ENCODE peak calls at places on chromosomes 2 and 18, in four cellular contexts. I, D, Y and E are unnamed samples.

GRCh38 chr2:201157694-201158093 is 25.2 kb upstream of the CASP10 start:
- ATAC-seq in I (no peak), D (peak), Y (peak), E (peak)

GRCh38 chr18:34806527-34806926 is 96.4 kb downstream of the DTNA start:
- ATAC-seq in I (no peak), D (peak), Y (no peak), E (no peak)

GRCh38 chr2:24102677-24103076 is 18.0 kb upstream of the TP53I3 start:
- ATAC-seq in I (no peak), D (no peak), Y (no peak), E (no peak)

GRCh38 chr2:227033471-227034148 is 130.4 kb downstream of the COL4A4 start:
- ATAC-seq in I (no peak), D (peak), Y (peak), E (peak)

GRCh38 chr2:130756041-130756720 is 841 bp downstream of the AMER3 start:
- ATAC-seq in I (peak), D (peak), Y (peak), E (no peak)

GRCh38 chr2:151771599-151772358 is 37.5 kb upstream of the NEB start:
- ATAC-seq in I (no peak), D (peak), Y (no peak), E (no peak)

GRCh38 chr2:71417300-71418202 is 35.8 kb upstream of the DYSF start:
- ATAC-seq in I (no peak), D (no peak), Y (no peak), E (peak)

GRCh38 chr2:121088251-121089004 is 196.6 kb downstream of the TFCP2L1 start:
- ATAC-seq in I (no peak), D (peak), Y (no peak), E (no peak)

GRCh38 chr2:66698879-66699278 is 264.0 kb downstream of the MEIS1 start:
- ATAC-seq in I (no peak), D (no peak), Y (no peak), E (no peak)

GRCh38 chr18:46424898-46425297 is 232.1 kb downstream of the LOXHD1 start:
- ATAC-seq in I (no peak), D (peak), Y (peak), E (no peak)

GRCh38 chr2:144404621-144405312 is 115.2 kb downstream of the ZEB2 start:
- ATAC-seq in I (no peak), D (no peak), Y (no peak), E (no peak)

GRCh38 chr2:189522435-189523151 is 58.0 kb downstream of the SLC40A1 start:
- ATAC-seq in I (no peak), D (peak), Y (no peak), E (no peak)

GRCh38 chr2:190515687-190516086 is 18.8 kb downstream of the NEMP2 start:
- ATAC-seq in I (no peak), D (no peak), Y (no peak), E (peak)

GRCh38 chr2:108575132-108575966 is 41.1 kb downstream of the LIMS1 start:
- ATAC-seq in I (no peak), D (no peak), Y (peak), E (peak)

GRCh38 chr2:23656597-23656973 is 270.3 kb downstream of the ATAD2B start:
- ATAC-seq in I (no peak), D (peak), Y (peak), E (no peak)

GRCh38 chr2:228653884-228654283 is 472.4 kb upstream of the SPHKAP start:
- ATAC-seq in I (no peak), D (no peak), Y (no peak), E (no peak)

GRCh38 chr2:74915743-74916142 is 42.7 kb upstream of the POLE4 start:
- ATAC-seq in I (peak), D (no peak), Y (no peak), E (peak)

GRCh38 chr2:36805635-36806224 is 109.2 kb downstream of the VIT start:
- ATAC-seq in I (no peak), D (no peak), Y (no peak), E (no peak)

GRCh38 chr2:28577796-28578680 is 82.2 kb downstream of the PLB1 start:
- ATAC-seq in I (no peak), D (no peak), Y (no peak), E (peak)

GRCh38 chr18:6341709-6342108 is 73.0 kb downstream of the L3MBTL4 start:
- ATAC-seq in I (no peak), D (no peak), Y (no peak), E (no peak)

GRCh38 chr2:134314202-134314601 is 60.3 kb downstream of the MGAT5 start:
- ATAC-seq in I (no peak), D (no peak), Y (no peak), E (no peak)

GRCh38 chr2:65999103-65999502 is 435.8 kb upstream of the MEIS1 start:
- ATAC-seq in I (no peak), D (no peak), Y (no peak), E (no peak)

GRCh38 chr2:96156011-96156820 is 11.0 kb upstream of the DUSP2 start:
- ATAC-seq in I (peak), D (no peak), Y (no peak), E (peak)

GRCh38 chr2:63834401-63834800 is 7.3 kb upstream of the UGP2 start:
- ATAC-seq in I (no peak), D (no peak), Y (no peak), E (no peak)

GRCh38 chr2:239055756-239056493 is 208.0 kb downstream of the TWIST2 start:
- ATAC-seq in I (no peak), D (no peak), Y (no peak), E (no peak)

GRCh38 chr2:132668189-132668833 is 1.7 kb downstream of the LYPD1 start:
- ATAC-seq in I (no peak), D (no peak), Y (no peak), E (no peak)

GRCh38 chr2:111708478-111708877 is 175.5 kb downstream of the ANAPC1 start:
- ATAC-seq in I (no peak), D (no peak), Y (no peak), E (no peak)

GRCh38 chr2:236498369-236498768 is 71.3 kb upstream of the ACKR3 start:
- ATAC-seq in I (no peak), D (peak), Y (no peak), E (no peak)

GRCh38 chr2:62642429-62643099 is 62.9 kb upstream of the EHBP1 start:
- ATAC-seq in I (no peak), D (no peak), Y (no peak), E (no peak)